ENCODE peak calls at places on chromosome 4, in four cellular contexts. A is esophagus squamous epithelium, G is thyroid gland, Q is lung. E is an unnamed sample.

GRCh38 chr4:70678383-70678999 is 9.8 kb upstream of the UTP3 start:
- DNase-seq in A (no peak), G (no peak), Q (no peak), E (no peak)

GRCh38 chr4:60133414-60133813 is 1066.7 kb upstream of the ADGRL3 start:
- DNase-seq in A (no peak), G (no peak), Q (no peak), E (no peak)

GRCh38 chr4:769511-769910 is 56.4 kb downstream of the CPLX1 start:
- DNase-seq in A (no peak), G (no peak), Q (no peak), E (no peak)

GRCh38 chr4:148984951-148985350 is 542.7 kb upstream of the NR3C2 start:
- DNase-seq in A (no peak), G (no peak), Q (no peak), E (no peak)

GRCh38 chr4:107453231-107453630 is 266.8 kb downstream of the PAPSS1 start:
- DNase-seq in A (no peak), G (no peak), Q (no peak), E (no peak)

GRCh38 chr4:100347241-100347640 is 157.0 kb upstream of the DDIT4L start:
- DNase-seq in A (no peak), G (no peak), Q (no peak), E (no peak)

GRCh38 chr4:111512081-111512774 is 633.0 kb upstream of the FAM241A start:
- DNase-seq in A (no peak), G (no peak), Q (no peak), E (no peak)

GRCh38 chr4:38856046-38856445 is 571 bp downstream of the TLR6 start:
- DNase-seq in A (no peak), G (no peak), Q (no peak), E (no peak)

GRCh38 chr4:38782452-38783108 is at the start of gene TLR10:
- DNase-seq in A (peak), G (peak), Q (peak), E (peak)

GRCh38 chr4:83221897-83222441 is 62.6 kb downstream of the COQ2 start:
- DNase-seq in A (no peak), G (no peak), Q (no peak), E (no peak)

GRCh38 chr4:174273960-174274359 is 9.5 kb downstream of the FBXO8 start:
- DNase-seq in A (no peak), G (no peak), Q (no peak), E (no peak)

GRCh38 chr4:130393246-130394041 is 1297.5 kb downstream of the C4orf33 start:
- DNase-seq in A (no peak), G (no peak), Q (no peak), E (no peak)

GRCh38 chr4:93693141-93693540 is 135.4 kb upstream of the ATOH1 start:
- DNase-seq in A (no peak), G (no peak), Q (no peak), E (no peak)

GRCh38 chr4:176575141-176575731 is 217.5 kb downstream of the VEGFC start:
- DNase-seq in A (no peak), G (no peak), Q (no peak), E (no peak)

GRCh38 chr4:168631241-168632151 is 134.6 kb downstream of the PALLD start:
- DNase-seq in A (no peak), G (peak), Q (peak), E (peak)

GRCh38 chr4:31702291-31702690 is 982.1 kb downstream of the PCDH7 start:
- DNase-seq in A (no peak), G (no peak), Q (no peak), E (no peak)

GRCh38 chr4:1201851-1202525 is 29.6 kb upstream of the SPON2 start:
- DNase-seq in A (peak), G (no peak), Q (peak), E (peak)

GRCh38 chr4:62495039-62495438 is 1294.9 kb downstream of the ADGRL3 start:
- DNase-seq in A (no peak), G (no peak), Q (no peak), E (no peak)

GRCh38 chr4:65624651-65625050 is 45.6 kb downstream of the EPHA5 start:
- DNase-seq in A (no peak), G (no peak), Q (no peak), E (no peak)

GRCh38 chr4:145984563-145984962 is 45.9 kb upstream of the ZNF827 start:
- DNase-seq in A (no peak), G (no peak), Q (no peak), E (peak)

GRCh38 chr4:15893967-15894366 is 44.6 kb downstream of the FGFBP1 start:
- DNase-seq in A (no peak), G (no peak), Q (peak), E (no peak)

GRCh38 chr4:172553216-172553615 is 615.4 kb upstream of the GALNT7 start:
- DNase-seq in A (no peak), G (no peak), Q (no peak), E (no peak)

GRCh38 chr4:118158946-118159345 is 124.7 kb downstream of the NDST3 start:
- DNase-seq in A (no peak), G (no peak), Q (no peak), E (no peak)

GRCh38 chr4:40718571-40718970 is 31.2 kb upstream of the NSUN7 start:
- DNase-seq in A (no peak), G (peak), Q (no peak), E (peak)

GRCh38 chr4:43682551-43682950 is 766.1 kb downstream of the KCTD8 start:
- DNase-seq in A (no peak), G (no peak), Q (no peak), E (no peak)

GRCh38 chr4:44425614-44426208 is 22.9 kb downstream of the KCTD8 start:
- DNase-seq in A (no peak), G (no peak), Q (no peak), E (no peak)

GRCh38 chr4:111450867-111451266 is 694.4 kb upstream of the FAM241A start:
- DNase-seq in A (no peak), G (no peak), Q (no peak), E (no peak)

GRCh38 chr4:78776729-78777555 is 792 bp downstream of the BMP2K start:
- DNase-seq in A (peak), G (peak), Q (peak), E (peak)

GRCh38 chr4:73883306-73883705 is 14.1 kb downstream of the CXCL1 start:
- DNase-seq in A (no peak), G (no peak), Q (no peak), E (no peak)

GRCh38 chr4:123564758-123565346 is 168.3 kb downstream of the SPRY1 start:
- DNase-seq in A (no peak), G (peak), Q (peak), E (peak)

GRCh38 chr4:126969360-126969759 is 663.4 kb upstream of the INTU start:
- DNase-seq in A (no peak), G (no peak), Q (no peak), E (no peak)

GRCh38 chr4:74056858-74057562 is 18.5 kb upstream of the CXCL3 start:
- DNase-seq in A (no peak), G (no peak), Q (no peak), E (no peak)

GRCh38 chr4:40173470-40173875 is 23.4 kb upstream of the RHOH start:
- DNase-seq in A (no peak), G (no peak), Q (no peak), E (no peak)

GRCh38 chr4:24734511-24734910 is 60.9 kb upstream of the SOD3 start:
- DNase-seq in A (no peak), G (no peak), Q (no peak), E (no peak)

GRCh38 chr4:94669672-94670664 is 87.8 kb upstream of the BMPR1B start:
- DNase-seq in A (no peak), G (no peak), Q (no peak), E (no peak)

GRCh38 chr4:51820443-51820842 is 22.5 kb upstream of the DCUN1D4 start:
- DNase-seq in A (no peak), G (no peak), Q (no peak), E (no peak)

GRCh38 chr4:791866-792630 is 33.9 kb downstream of the CPLX1 start:
- DNase-seq in A (no peak), G (peak), Q (no peak), E (peak)

GRCh38 chr4:170089274-170089742 is 448 bp downstream of the AADAT start:
- DNase-seq in A (no peak), G (peak), Q (no peak), E (peak)

GRCh38 chr4:98778206-98778605 is 119.8 kb upstream of the TSPAN5 start:
- DNase-seq in A (no peak), G (no peak), Q (no peak), E (peak)

GRCh38 chr4:105471566-105472176 is 2.2 kb downstream of the PPA2 start:
- DNase-seq in A (peak), G (peak), Q (peak), E (peak)
- H3K4me3 ChIP-seq in A (peak), G (no peak), Q (no peak), E (peak)

GRCh38 chr4:8201341-8201781 is 2.3 kb downstream of the SH3TC1 start:
- DNase-seq in A (no peak), G (no peak), Q (no peak), E (no peak)

GRCh38 chr4:8198906-8199593 is at the start of gene SH3TC1:
- DNase-seq in A (peak), G (peak), Q (peak), E (peak)

GRCh38 chr4:8202108-8202507 is 3.0 kb downstream of the SH3TC1 start:
- DNase-seq in A (no peak), G (no peak), Q (no peak), E (no peak)

GRCh38 chr4:8199594-8200301 is 658 bp downstream of the SH3TC1 start:
- DNase-seq in A (no peak), G (peak), Q (no peak), E (no peak)

GRCh38 chr4:8200302-8200975 is 1.3 kb downstream of the SH3TC1 start:
- DNase-seq in A (no peak), G (peak), Q (peak), E (no peak)
- H3K4me3 ChIP-seq in A (peak), G (no peak), Q (peak), E (peak)

GRCh38 chr4:37615720-37616063 is 70.5 kb downstream of the RELL1 start:
- DNase-seq in A (no peak), G (no peak), Q (no peak), E (no peak)
- H3K4me3 ChIP-seq in A (no peak), G (no peak), Q (no peak), E (no peak)

GRCh38 chr4:102678695-102679335 is 82.0 kb downstream of the MANBA start:
- DNase-seq in A (no peak), G (no peak), Q (no peak), E (no peak)
- H3K4me3 ChIP-seq in A (no peak), G (no peak), Q (no peak), E (no peak)

GRCh38 chr4:2797188-2797544 is 4.3 kb downstream of the SH3BP2 start:
- DNase-seq in A (no peak), G (no peak), Q (no peak), E (peak)
- H3K4me3 ChIP-seq in A (no peak), G (no peak), Q (no peak), E (no peak)

GRCh38 chr4:10461850-10462400 is 4.7 kb upstream of the ZNF518B start:
- DNase-seq in A (no peak), G (no peak), Q (no peak), E (no peak)
- H3K4me3 ChIP-seq in A (peak), G (no peak), Q (no peak), E (peak)

DNA sequence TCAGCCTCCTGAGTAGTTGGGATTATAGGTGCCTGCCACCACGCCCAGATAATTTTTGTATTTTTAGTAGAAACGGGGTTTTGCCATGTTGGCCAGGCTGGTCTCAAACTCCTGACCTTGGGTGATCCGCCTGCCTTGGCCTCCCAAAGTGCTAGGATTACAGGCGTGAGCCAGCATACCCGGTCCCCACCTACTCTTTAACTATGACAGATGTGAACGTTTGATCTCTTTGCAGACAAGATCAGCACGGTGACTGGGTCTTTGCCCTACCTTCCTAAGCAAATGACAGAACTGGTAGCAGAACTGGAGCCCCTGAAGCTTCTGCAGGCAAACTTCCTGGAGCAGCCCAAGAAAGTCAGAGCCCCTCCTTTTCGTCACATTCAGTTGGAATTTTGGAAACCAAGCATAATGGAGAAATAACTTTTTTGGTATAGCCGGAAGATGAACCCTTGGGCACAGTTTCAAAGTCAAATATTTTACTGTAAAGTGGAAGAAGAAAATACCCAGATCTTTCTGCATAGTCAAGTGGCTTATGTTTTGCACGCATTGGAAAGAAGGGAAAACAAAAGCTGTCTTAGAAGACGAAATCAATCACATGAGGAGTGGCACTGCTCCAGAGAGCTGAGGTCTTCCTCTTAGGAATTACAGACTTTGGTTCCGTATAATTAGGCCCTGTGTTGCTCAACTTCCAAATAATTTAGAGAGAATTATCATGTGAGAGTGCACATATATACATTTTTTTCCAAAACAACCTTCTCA is 90.6 kb downstream of the SORBS2 start:
- DNase-seq in A (no peak), G (peak), Q (no peak), E (no peak)
- H3K4me3 ChIP-seq in A (no peak), G (no peak), Q (no peak), E (no peak)

E was measured in colonic mucosa.